ENCODE peak calls at places on chromosomes 4 and X, in five cellular contexts. O is IMR-90, E is tibial nerve, T is SK-MEL-5, N is fibroblast of pulmonary artery. P is an unnamed sample.

GRCh38 chrX:16603822-16604221 is 46.1 kb upstream of the S100G start:
- DNase-seq in O (no peak), E (no peak), T (no peak), N (peak), P (no peak)

GRCh38 chr4:6235901-6236625 is 33.6 kb upstream of the WFS1 start:
- DNase-seq in O (no peak), E (no peak), T (no peak), N (no peak), P (no peak)

GRCh38 chr4:154230091-154230490 is 261.5 kb downstream of the DCHS2 start:
- DNase-seq in O (no peak), E (no peak), T (no peak), N (no peak), P (no peak)

GRCh38 chr4:6360385-6360784 is 90.7 kb downstream of the WFS1 start:
- DNase-seq in O (no peak), E (no peak), T (no peak), N (no peak), P (no peak)

GRCh38 chr4:30744957-30745640 is 24.9 kb downstream of the PCDH7 start:
- DNase-seq in O (no peak), E (no peak), T (no peak), N (peak), P (no peak)

GRCh38 chr4:185534850-185535761 is at the start of gene PDLIM3:
- DNase-seq in O (peak), E (no peak), T (peak), N (peak), P (peak)

GRCh38 chrX:115344885-115345653 is 55.6 kb downstream of the LUZP4 start:
- DNase-seq in O (peak), E (peak), T (peak), N (peak), P (peak)

GRCh38 chrX:108704839-108705238 is 31.5 kb downstream of the IRS4 start:
- DNase-seq in O (no peak), E (no peak), T (no peak), N (no peak), P (no peak)

GRCh38 chr4:108072300-108072699 is 82.6 kb downstream of the HADH start:
- DNase-seq in O (no peak), E (no peak), T (no peak), N (no peak), P (peak)

GRCh38 chrX:16114640-16115039 is 8.7 kb upstream of the GRPR start:
- DNase-seq in O (peak), E (no peak), T (peak), N (peak), P (no peak)

GRCh38 chr4:176258135-176258534 is 10.9 kb downstream of the ASB5 start:
- DNase-seq in O (no peak), E (no peak), T (no peak), N (no peak), P (no peak)

GRCh38 chr4:7192252-7193039 is at the start of gene SORCS2:
- DNase-seq in O (peak), E (peak), T (peak), N (peak), P (no peak)

GRCh38 chrX:43718546-43718945 is 62.4 kb downstream of the MAOA start:
- DNase-seq in O (no peak), E (no peak), T (no peak), N (no peak), P (no peak)

GRCh38 chr4:113222006-113222405 is 172.6 kb downstream of the ANK2 start:
- DNase-seq in O (peak), E (no peak), T (no peak), N (peak), P (no peak)

GRCh38 chrX:121356139-121356849 is 308.9 kb downstream of the GLUD2 start:
- DNase-seq in O (no peak), E (no peak), T (no peak), N (no peak), P (peak)

GRCh38 chr4:86720508-86721068 is 126.5 kb downstream of the PTPN13 start:
- DNase-seq in O (peak), E (no peak), T (peak), N (peak), P (no peak)

GRCh38 chr4:106985830-106986229 is 50.3 kb downstream of the DKK2 start:
- DNase-seq in O (no peak), E (no peak), T (no peak), N (no peak), P (no peak)

GRCh38 chrX:120302434-120302833 is 8.8 kb downstream of the TMEM255A start:
- DNase-seq in O (no peak), E (no peak), T (peak), N (no peak), P (peak)

GRCh38 chr4:3257691-3258482 is 8.9 kb downstream of the MSANTD1 start:
- DNase-seq in O (peak), E (no peak), T (no peak), N (peak), P (no peak)

GRCh38 chrX:776061-776460 is 145.5 kb downstream of the SHOX start:
- DNase-seq in O (no peak), E (no peak), T (no peak), N (no peak), P (no peak)

GRCh38 chr4:189912170-189912569 is 28.5 kb upstream of the FRG1 start:
- DNase-seq in O (no peak), E (no peak), T (peak), N (peak), P (no peak)

GRCh38 chr4:95549246-95550138 is 719 bp upstream of the UNC5C start:
- DNase-seq in O (peak), E (peak), T (peak), N (peak), P (no peak)

GRCh38 chr4:164930647-164931046 is 46.8 kb downstream of the TRIM61 start:
- DNase-seq in O (no peak), E (no peak), T (no peak), N (no peak), P (no peak)

GRCh38 chr4:114727426-114727825 is 128.8 kb downstream of the UGT8 start:
- DNase-seq in O (no peak), E (no peak), T (no peak), N (no peak), P (no peak)

GRCh38 chr4:71406459-71406963 is 67.7 kb downstream of the SLC4A4 start:
- DNase-seq in O (peak), E (no peak), T (no peak), N (peak), P (no peak)

GRCh38 chr4:30256105-30256828 is 463.9 kb upstream of the PCDH7 start:
- DNase-seq in O (no peak), E (no peak), T (peak), N (no peak), P (no peak)

GRCh38 chr4:6915041-6916005 is 5.7 kb downstream of the TBC1D14 start:
- DNase-seq in O (no peak), E (no peak), T (no peak), N (no peak), P (no peak)